ENCODE peak calls at places on chromosomes 13 and 19, in six cellular contexts. L is IMR-90, E is mesenchymal stem cell, G is neuronal stem cell, U is trophoblast cell, F is H1. R is an unnamed sample. For H3K4me1, the result is how much of the 10 kb centered on the place peaks cover.

GRCh38 chr13:30002577-30002976 is 152.2 kb upstream of the UBL3 start:
- DNase-seq in L (peak), E (peak), G (no peak), U (peak), F (no peak), R (no peak)

GRCh38 chr19:13526552-13526951 is 20.3 kb upstream of the CACNA1A start:
- DNase-seq in L (peak), E (no peak), G (no peak), U (no peak), F (peak), R (peak)

GRCh38 chr19:44718441-44719261 is 19.7 kb downstream of the CEACAM16 start:
- DNase-seq in L (peak), E (peak), G (peak), U (no peak), F (peak), R (peak)

GRCh38 chr19:10846500-10847202 is 1.6 kb upstream of the C19orf38 start:
- DNase-seq in L (no peak), E (no peak), G (no peak), U (no peak), F (no peak), R (no peak)

GRCh38 chr13:29140277-29140676 is 320.1 kb downstream of the MTUS2 start:
- DNase-seq in L (no peak), E (peak), G (no peak), U (peak), F (no peak), R (peak)

GRCh38 chr13:77114271-77114670 is 87.3 kb upstream of the FBXL3 start:
- DNase-seq in L (peak), E (no peak), G (no peak), U (no peak), F (no peak), R (no peak)

GRCh38 chr13:95168191-95168590 is 133.1 kb downstream of the ABCC4 start:
- DNase-seq in L (no peak), E (no peak), G (no peak), U (no peak), F (no peak), R (no peak)

GRCh38 chr13:23579886-23580706 is 9.9 kb downstream of the TNFRSF19 start:
- DNase-seq in L (peak), E (peak), G (no peak), U (no peak), F (peak), R (no peak)

GRCh38 chr13:50677687-50678463 is 165.6 kb downstream of the DLEU7 start:
- DNase-seq in L (peak), E (no peak), G (no peak), U (no peak), F (no peak), R (no peak)

GRCh38 chr13:86906458-86906857 is 764.7 kb upstream of the SLITRK5 start:
- DNase-seq in L (peak), E (peak), G (no peak), U (no peak), F (no peak), R (peak)

GRCh38 chr13:112320303-112320702 is 55.9 kb upstream of the SPACA7 start:
- DNase-seq in L (no peak), E (no peak), G (no peak), U (no peak), F (no peak), R (no peak)

DNA sequence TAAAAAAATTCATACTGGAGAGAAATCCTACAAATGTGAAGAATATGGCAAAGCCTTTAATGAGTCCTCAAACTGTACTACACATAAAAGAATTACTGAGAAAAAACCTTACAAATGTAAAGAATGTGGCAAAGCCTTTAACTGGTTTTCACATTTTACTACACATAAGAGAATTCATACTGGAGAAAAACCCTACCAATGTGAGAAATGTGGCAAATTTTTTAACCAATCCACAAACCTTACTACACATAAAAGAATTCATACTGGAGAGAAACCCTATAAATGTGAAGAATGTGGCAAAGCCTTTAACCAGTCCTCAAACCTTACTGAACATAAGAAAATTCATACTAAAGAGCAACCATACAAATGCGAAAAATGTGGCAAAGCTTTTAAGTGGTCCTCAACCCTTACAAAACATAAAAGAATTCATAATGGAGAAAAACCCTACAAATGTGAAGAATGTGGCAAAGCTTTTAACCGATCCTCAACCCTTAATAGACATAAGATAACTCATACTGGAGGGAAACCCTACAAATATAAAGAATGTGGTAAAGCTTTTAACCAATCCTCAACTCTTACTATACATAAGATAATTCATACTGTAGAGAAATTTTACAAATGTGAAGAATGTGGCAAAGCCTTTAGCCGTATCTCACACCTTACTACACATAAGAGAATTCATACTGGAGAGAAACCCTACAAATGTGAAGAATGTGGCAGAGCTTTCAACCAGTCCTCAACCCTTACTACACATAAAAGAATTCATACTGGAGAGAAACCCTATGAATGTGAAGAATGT is 29.0 kb downstream of the ZNF730 start:
- DNase-seq in L (no peak), E (no peak), G (no peak), U (no peak), F (no peak), R (peak)
- H3K4me3 ChIP-seq in L (no peak), E (no peak), G (no peak), U (no peak), F (no peak), R (no peak)

GRCh38 chr13:51998723-51999471 is 12.4 kb downstream of the ATP7B start:
- DNase-seq in L (no peak), E (no peak), G (no peak), U (peak), F (no peak), R (peak)
- H3K23ac ChIP-seq in L (no peak), E (no peak), G (no peak), U (no peak), F (no peak), R (no peak)

DNA sequence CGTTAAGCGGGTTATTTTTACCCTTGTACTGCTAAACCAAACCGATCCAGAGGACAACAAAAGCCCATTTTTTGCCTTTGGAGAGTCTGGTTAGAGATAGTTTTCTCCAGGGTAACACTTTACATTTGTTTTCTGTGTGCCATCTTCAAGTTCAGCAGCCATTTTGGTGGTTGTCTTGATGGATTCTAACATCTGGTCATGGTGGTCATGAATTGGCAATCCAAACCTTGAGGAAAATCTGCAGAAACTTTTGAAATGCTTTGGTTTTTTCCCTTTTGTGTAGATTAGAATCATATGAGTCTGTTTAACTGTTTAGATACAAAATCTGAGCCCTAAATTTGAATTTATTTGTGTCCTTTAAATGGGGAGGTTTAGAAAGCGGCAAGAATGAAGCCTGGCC is 16.6 kb downstream of the HNRNPM start:
- DNase-seq in L (no peak), E (no peak), G (no peak), U (no peak), F (no peak), R (no peak)
- H3K4me1 ChIP-seq in L (under half), E (under half), G (under half), U (under half), F (under half), R (under half)

DNA sequence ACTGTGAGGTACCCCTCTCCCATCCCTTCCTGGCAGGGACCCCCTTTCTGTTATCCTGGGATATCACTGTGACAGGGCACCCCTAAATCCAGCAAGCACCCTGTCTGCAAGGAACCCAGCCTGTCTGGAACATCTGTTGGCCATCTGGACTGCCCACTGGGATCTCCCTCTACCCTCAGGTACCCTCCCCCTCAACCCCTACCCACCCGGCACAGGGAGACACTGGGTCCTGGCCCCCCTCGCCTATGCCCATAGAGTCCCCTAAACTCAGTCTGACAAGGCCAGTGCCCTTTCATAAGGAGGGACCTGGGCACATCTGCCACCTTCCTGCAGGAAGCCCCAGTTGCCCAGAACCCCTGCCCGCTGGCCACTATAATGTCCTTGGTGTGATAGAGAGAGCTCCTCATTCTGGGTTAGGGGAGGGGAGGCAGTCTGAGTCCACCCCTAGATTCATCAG is 2.8 kb upstream of the SLC27A5 start:
- DNase-seq in L (no peak), E (no peak), G (no peak), U (no peak), F (no peak), R (no peak)
- H3K4me3 ChIP-seq in L (no peak), E (no peak), G (no peak), U (peak), F (peak), R (peak)

GRCh38 chr13:44566601-44567000 is 9.5 kb downstream of the TSC22D1 start:
- DNase-seq in L (no peak), E (no peak), G (no peak), U (no peak), F (no peak), R (no peak)
- H3K23ac ChIP-seq in L (peak), E (no peak), G (no peak), U (no peak), F (no peak), R (no peak)

GRCh38 chr13:46685006-46685730 is 111.8 kb downstream of the ESD start:
- DNase-seq in L (no peak), E (peak), G (no peak), U (peak), F (no peak), R (no peak)
- H3K4me1 ChIP-seq in L (under half), E (under half), G (under half), U (under half), F (under half), R (under half)

DNA sequence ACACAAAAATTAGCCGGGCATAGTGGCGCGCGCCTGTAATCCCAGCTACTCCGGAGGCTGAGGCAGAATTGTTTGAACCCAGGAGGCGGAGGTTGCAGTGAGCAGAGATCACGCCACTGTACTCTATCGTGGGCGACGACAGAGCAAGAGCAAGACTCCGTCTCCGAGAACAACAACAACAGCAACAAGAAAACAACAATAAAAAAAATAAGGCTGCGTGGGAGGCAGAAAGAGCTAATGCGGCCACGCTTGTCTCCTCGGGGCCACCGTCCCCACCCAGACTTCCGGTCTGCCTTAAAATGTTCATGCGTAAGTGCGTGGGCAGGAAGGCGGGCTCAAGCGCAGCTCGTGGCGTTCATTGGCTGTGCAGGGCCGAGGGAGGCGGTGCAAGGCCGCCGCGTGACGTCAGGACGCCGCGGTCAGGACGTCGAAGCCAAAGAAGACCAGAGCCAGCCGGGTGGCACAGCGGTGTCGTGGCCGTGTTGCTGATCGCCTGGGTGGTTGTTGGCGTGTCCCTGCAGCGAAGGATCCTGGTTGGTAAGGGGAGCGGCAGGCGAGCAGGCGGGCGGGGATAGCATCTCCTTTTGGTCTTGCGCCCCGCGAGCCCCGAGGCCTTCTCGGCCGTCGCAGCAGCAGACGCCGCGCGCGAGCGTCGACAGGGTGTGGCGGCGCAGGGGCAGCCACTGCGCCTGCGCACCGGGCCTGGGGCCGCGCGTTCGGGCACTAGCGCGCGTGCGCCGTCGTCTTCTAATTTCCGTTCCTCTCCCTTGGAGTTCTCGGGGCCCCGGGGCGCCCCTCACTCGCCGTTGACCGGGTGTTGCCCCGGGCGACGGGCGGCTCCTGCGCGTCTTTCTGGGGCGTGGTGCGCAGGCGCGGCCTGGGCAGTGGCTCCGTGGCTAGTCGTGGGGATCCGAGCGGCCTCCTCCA is at the start of gene LENG8:
- DNase-seq in L (peak), E (peak), G (peak), U (peak), F (peak), R (peak)
- H3K4me3 ChIP-seq in L (peak), E (peak), G (peak), U (peak), F (peak), R (peak)

DNA sequence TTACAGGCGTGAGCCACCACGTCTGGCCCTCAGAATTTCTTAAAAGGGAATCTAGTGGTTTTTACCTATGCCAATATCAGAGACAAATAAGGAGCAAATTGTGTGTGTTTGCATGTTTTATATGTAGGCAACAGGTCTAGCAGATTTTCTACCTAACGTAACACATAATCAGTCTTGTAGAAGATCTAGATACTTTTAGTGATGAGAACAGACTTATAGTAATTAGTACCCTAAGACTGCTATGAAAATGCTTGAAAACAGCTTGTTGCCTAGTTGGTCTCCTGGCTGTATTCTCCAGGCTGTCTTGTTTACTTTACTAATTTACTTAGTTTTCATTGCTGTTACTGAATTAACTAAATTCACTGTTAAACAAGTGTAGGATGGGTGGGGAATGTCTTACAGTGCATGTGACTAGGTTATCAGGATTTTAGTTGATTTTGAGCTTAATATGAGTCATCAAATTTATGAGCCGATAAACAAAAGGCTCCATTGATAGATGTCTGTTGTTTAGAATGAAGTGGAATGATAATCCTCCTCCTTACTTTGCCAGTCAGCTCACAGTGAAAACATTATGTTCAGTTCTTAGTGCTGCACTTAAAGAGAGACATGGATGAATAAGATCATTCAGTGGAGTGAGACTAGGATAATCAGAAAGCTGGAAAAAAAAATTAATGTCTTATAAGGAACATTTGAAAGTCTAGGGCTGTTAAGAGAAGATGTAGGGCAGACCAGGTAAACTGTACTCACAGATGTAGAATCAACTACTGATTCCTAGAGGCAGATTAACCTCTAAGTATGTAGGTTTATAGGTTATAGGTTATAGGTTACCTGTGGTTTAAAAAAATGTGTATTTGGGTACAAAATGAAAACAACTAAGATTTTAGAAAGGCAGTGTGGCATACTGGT is 22.4 kb downstream of the GTF2F2 start:
- DNase-seq in L (peak), E (peak), G (no peak), U (no peak), F (no peak), R (no peak)
- H3K23ac ChIP-seq in L (no peak), E (no peak), G (no peak), U (no peak), F (no peak), R (no peak)